ENCODE peak calls at places on chromosomes 5 and 9, in nine cellular contexts. A, U, G, S, L, Q, M, W and E are unnamed samples.
A peak's percentile ranks its signal among the peaks of the same experiment; 100 is the strongest.

GRCh38 chr9:5111696-5112095 is 73.7 kb downstream of the INSL6 start:
- DNase-seq in U (no peak), Q (no peak), L (no peak), A (no peak), G (no peak), S (no peak), M (no peak), W (no peak), E (no peak)

GRCh38 chr9:109418827-109419226 is 79.3 kb downstream of the PTPN3 start:
- DNase-seq in M (no peak), W (no peak), A (no peak), Q (no peak), S (no peak), U (no peak), L (no peak), G (no peak), E (no peak)

GRCh38 chr9:79572032-79572890 is 496 bp downstream of the TLE4 start:
- DNase-seq in S (peak; percentile 13), A (no peak), U (peak; percentile 72), Q (peak; percentile 30), G (no peak), W (peak; percentile 61), M (peak; percentile 40), L (no peak), E (peak; percentile 23)

GRCh38 chr5:168353216-168353957 is 61.9 kb downstream of the WWC1 start:
- DNase-seq in G (no peak), U (no peak), M (no peak), W (no peak), A (no peak), L (no peak), Q (no peak), S (peak; percentile 49), E (peak; percentile 89)

GRCh38 chr5:132261881-132262845 is 4.7 kb downstream of the PDLIM4 start:
- DNase-seq in U (peak; percentile 54), W (no peak), A (no peak), S (no peak), Q (no peak), M (peak; percentile 11), L (no peak), G (no peak), E (no peak)

GRCh38 chr5:76576468-76576867 is 46.7 kb downstream of the F2RL2 start:
- DNase-seq in M (no peak), W (no peak), U (no peak), S (no peak), A (no peak), Q (no peak), G (no peak), L (no peak), E (no peak)

GRCh38 chr9:127828262-127829031 is 25.8 kb downstream of the FPGS start:
- DNase-seq in W (peak; percentile 85), A (peak; percentile 55), L (no peak), G (no peak), U (no peak), S (peak; percentile 67), Q (no peak), M (peak; percentile 89), E (peak; percentile 53)

GRCh38 chr9:83432104-83432627 is 106.0 kb downstream of the FRMD3 start:
- DNase-seq in U (no peak), S (peak; percentile 71), W (peak; percentile 77), M (peak; percentile 96), A (peak; percentile 60), G (peak; percentile 91), Q (no peak), L (peak; percentile 83), E (peak; percentile 79)